ENCODE peak calls at places on chromosome 21, in seven cellular contexts. One of them, this sample, is unnamed. For H3K27me3, the result is how much of the 10 kb centered on the place peaks cover.

GRCh38 chr21:25790122-25790951 is 55.6 kb downstream of the GABPA start:
- DNase-seq in CD8-positive, alpha-beta T cell: no peak
- DNase-seq in tibial nerve: peak
- DNase-seq in hepatocyte: peak
- DNase-seq in lung: no peak
- DNase-seq in psoas muscle: no peak
- DNase-seq in Panc1: peak
- DNase-seq in this sample: no peak

GRCh38 chr21:46455575-46456385 is 2.9 kb upstream of the DIP2A start:
- DNase-seq in CD8-positive, alpha-beta T cell: no peak
- DNase-seq in hepatocyte: no peak
- DNase-seq in lung: no peak
- DNase-seq in tibial nerve: no peak
- DNase-seq in psoas muscle: no peak
- DNase-seq in Panc1: no peak
- DNase-seq in this sample: peak

GRCh38 chr21:46425566-46425965 is 33.1 kb upstream of the DIP2A start:
- DNase-seq in tibial nerve: no peak
- DNase-seq in psoas muscle: peak
- DNase-seq in Panc1: no peak
- DNase-seq in lung: no peak
- DNase-seq in hepatocyte: no peak
- DNase-seq in CD8-positive, alpha-beta T cell: peak
- DNase-seq in this sample: no peak

GRCh38 chr21:18049461-18049860 is 195.2 kb upstream of the CHODL start:
- DNase-seq in tibial nerve: no peak
- DNase-seq in lung: no peak
- DNase-seq in hepatocyte: no peak
- DNase-seq in CD8-positive, alpha-beta T cell: no peak
- DNase-seq in Panc1: no peak
- DNase-seq in psoas muscle: no peak
- DNase-seq in this sample: no peak

GRCh38 chr21:37711294-37711844 is 204.9 kb downstream of the KCNJ6 start:
- DNase-seq in tibial nerve: no peak
- DNase-seq in lung: no peak
- DNase-seq in CD8-positive, alpha-beta T cell: no peak
- DNase-seq in psoas muscle: no peak
- DNase-seq in Panc1: no peak
- DNase-seq in hepatocyte: no peak
- DNase-seq in this sample: no peak

GRCh38 chr21:45970674-45971486 is 10.7 kb upstream of the COL6A1 start:
- DNase-seq in tibial nerve: peak
- DNase-seq in Panc1: no peak
- DNase-seq in CD8-positive, alpha-beta T cell: no peak
- DNase-seq in hepatocyte: peak
- DNase-seq in psoas muscle: peak
- DNase-seq in lung: no peak
- DNase-seq in this sample: peak

GRCh38 chr21:45357436-45358260 is 47.3 kb upstream of the COL18A1 start:
- DNase-seq in tibial nerve: no peak
- DNase-seq in hepatocyte: peak
- DNase-seq in psoas muscle: peak
- DNase-seq in CD8-positive, alpha-beta T cell: no peak
- DNase-seq in lung: no peak
- DNase-seq in Panc1: no peak
- DNase-seq in this sample: no peak

GRCh38 chr21:25735221-25735894 is 586 bp downstream of the GABPA start:
- DNase-seq in tibial nerve: peak
- DNase-seq in psoas muscle: peak
- DNase-seq in hepatocyte: peak
- DNase-seq in lung: peak
- DNase-seq in CD8-positive, alpha-beta T cell: peak
- DNase-seq in Panc1: peak
- DNase-seq in this sample: peak

GRCh38 chr21:38082936-38083335 is 166.7 kb upstream of the KCNJ6 start:
- DNase-seq in CD8-positive, alpha-beta T cell: no peak
- DNase-seq in psoas muscle: no peak
- DNase-seq in hepatocyte: no peak
- DNase-seq in Panc1: no peak
- DNase-seq in lung: no peak
- DNase-seq in tibial nerve: no peak
- DNase-seq in this sample: no peak

GRCh38 chr21:21436012-21436545 is 437.9 kb downstream of the NCAM2 start:
- DNase-seq in lung: no peak
- DNase-seq in CD8-positive, alpha-beta T cell: no peak
- DNase-seq in Panc1: no peak
- DNase-seq in hepatocyte: no peak
- DNase-seq in tibial nerve: no peak
- DNase-seq in psoas muscle: no peak
- DNase-seq in this sample: no peak

GRCh38 chr21:17479606-17480005 is 33.2 kb upstream of the CXADR start:
- DNase-seq in CD8-positive, alpha-beta T cell: no peak
- DNase-seq in hepatocyte: no peak
- DNase-seq in tibial nerve: no peak
- DNase-seq in lung: no peak
- DNase-seq in psoas muscle: no peak
- DNase-seq in Panc1: no peak
- DNase-seq in this sample: no peak

GRCh38 chr21:43609501-43610340 is 49.6 kb downstream of the HSF2BP start:
- DNase-seq in CD8-positive, alpha-beta T cell: no peak
- DNase-seq in psoas muscle: no peak
- DNase-seq in tibial nerve: no peak
- DNase-seq in hepatocyte: peak
- DNase-seq in Panc1: no peak
- DNase-seq in lung: peak
- DNase-seq in this sample: peak

GRCh38 chr21:45224189-45224938 is 63.3 kb downstream of the POFUT2 start:
- DNase-seq in hepatocyte: peak
- DNase-seq in Panc1: no peak
- DNase-seq in CD8-positive, alpha-beta T cell: peak
- DNase-seq in lung: no peak
- DNase-seq in psoas muscle: no peak
- DNase-seq in tibial nerve: no peak
- DNase-seq in this sample: peak

GRCh38 chr21:45403825-45404725 is 890 bp upstream of the COL18A1 start:
- DNase-seq in lung: no peak
- DNase-seq in psoas muscle: peak
- DNase-seq in hepatocyte: peak
- DNase-seq in tibial nerve: peak
- DNase-seq in CD8-positive, alpha-beta T cell: no peak
- DNase-seq in Panc1: no peak
- DNase-seq in this sample: no peak

GRCh38 chr21:45594721-45595489 is 48.6 kb upstream of the PCBP3 start:
- DNase-seq in CD8-positive, alpha-beta T cell: no peak
- DNase-seq in Panc1: no peak
- DNase-seq in lung: no peak
- DNase-seq in hepatocyte: no peak
- DNase-seq in tibial nerve: no peak
- DNase-seq in psoas muscle: no peak
- DNase-seq in this sample: no peak

GRCh38 chr21:38202811-38203210 is 54.0 kb upstream of the KCNJ15 start:
- DNase-seq in hepatocyte: no peak
- DNase-seq in Panc1: no peak
- DNase-seq in lung: no peak
- DNase-seq in CD8-positive, alpha-beta T cell: no peak
- DNase-seq in tibial nerve: no peak
- DNase-seq in psoas muscle: no peak
- DNase-seq in this sample: no peak

GRCh38 chr21:16563795-16564194 is 834.0 kb downstream of the USP25 start:
- DNase-seq in tibial nerve: no peak
- DNase-seq in CD8-positive, alpha-beta T cell: no peak
- DNase-seq in hepatocyte: no peak
- DNase-seq in lung: no peak
- DNase-seq in psoas muscle: no peak
- DNase-seq in Panc1: no peak
- DNase-seq in this sample: peak

GRCh38 chr21:44903689-44904088 is 17.0 kb downstream of the ITGB2 start:
- DNase-seq in lung: no peak
- DNase-seq in hepatocyte: no peak
- DNase-seq in tibial nerve: no peak
- DNase-seq in psoas muscle: no peak
- DNase-seq in CD8-positive, alpha-beta T cell: no peak
- DNase-seq in Panc1: no peak
- DNase-seq in this sample: no peak

GRCh38 chr21:20999567-21000169 is 1.5 kb downstream of the NCAM2 start:
- DNase-seq in hepatocyte: peak
- DNase-seq in Panc1: no peak
- DNase-seq in tibial nerve: peak
- DNase-seq in psoas muscle: no peak
- DNase-seq in lung: no peak
- DNase-seq in CD8-positive, alpha-beta T cell: no peak
- DNase-seq in this sample: peak

GRCh38 chr21:38712076-38712475 is 93.7 kb upstream of the ETS2 start:
- DNase-seq in hepatocyte: peak
- DNase-seq in psoas muscle: no peak
- DNase-seq in CD8-positive, alpha-beta T cell: no peak
- DNase-seq in lung: no peak
- DNase-seq in Panc1: peak
- DNase-seq in tibial nerve: no peak
- DNase-seq in this sample: no peak

GRCh38 chr21:38327984-38328383 is 71.2 kb downstream of the KCNJ15 start:
- DNase-seq in psoas muscle: no peak
- DNase-seq in CD8-positive, alpha-beta T cell: no peak
- DNase-seq in hepatocyte: no peak
- DNase-seq in tibial nerve: no peak
- DNase-seq in lung: no peak
- DNase-seq in Panc1: no peak
- DNase-seq in this sample: no peak

GRCh38 chr21:37921091-37921490 is 4.8 kb upstream of the KCNJ6 start:
- DNase-seq in tibial nerve: no peak
- DNase-seq in Panc1: no peak
- DNase-seq in hepatocyte: peak
- DNase-seq in CD8-positive, alpha-beta T cell: no peak
- DNase-seq in psoas muscle: no peak
- DNase-seq in lung: no peak
- DNase-seq in this sample: peak

GRCh38 chr21:31614705-31615104 is 44.8 kb upstream of the SOD1 start:
- DNase-seq in Panc1: no peak
- DNase-seq in tibial nerve: no peak
- DNase-seq in psoas muscle: no peak
- DNase-seq in lung: no peak
- DNase-seq in hepatocyte: no peak
- DNase-seq in CD8-positive, alpha-beta T cell: no peak
- DNase-seq in this sample: no peak

GRCh38 chr21:45302082-45303061 is 14.7 kb upstream of the POFUT2 start:
- DNase-seq in hepatocyte: no peak
- DNase-seq in lung: no peak
- DNase-seq in psoas muscle: peak
- DNase-seq in Panc1: no peak
- DNase-seq in tibial nerve: peak
- DNase-seq in CD8-positive, alpha-beta T cell: peak
- DNase-seq in this sample: no peak

GRCh38 chr21:44589586-44590305 is 2.6 kb downstream of the KRTAP10-6 start:
- DNase-seq in tibial nerve: no peak
- DNase-seq in psoas muscle: no peak
- DNase-seq in Panc1: no peak
- DNase-seq in lung: no peak
- DNase-seq in hepatocyte: no peak
- DNase-seq in CD8-positive, alpha-beta T cell: no peak
- DNase-seq in this sample: no peak

GRCh38 chr21:45405271-45405818 is 380 bp downstream of the COL18A1 start:
- DNase-seq in hepatocyte: peak
- DNase-seq in CD8-positive, alpha-beta T cell: no peak
- DNase-seq in psoas muscle: peak
- DNase-seq in Panc1: no peak
- DNase-seq in tibial nerve: peak
- DNase-seq in lung: no peak
- DNase-seq in this sample: no peak

GRCh38 chr21:31335957-31336738 is 7.9 kb downstream of the TIAM1 start:
- DNase-seq in psoas muscle: no peak
- DNase-seq in hepatocyte: peak
- DNase-seq in lung: no peak
- DNase-seq in Panc1: no peak
- DNase-seq in CD8-positive, alpha-beta T cell: no peak
- DNase-seq in tibial nerve: peak
- DNase-seq in this sample: peak

GRCh38 chr21:33112670-33113596 is 43.0 kb downstream of the OLIG1 start:
- DNase-seq in CD8-positive, alpha-beta T cell: no peak
- DNase-seq in psoas muscle: no peak
- DNase-seq in tibial nerve: no peak
- DNase-seq in Panc1: no peak
- DNase-seq in hepatocyte: no peak
- DNase-seq in lung: no peak
- DNase-seq in this sample: no peak
- H3K27me3 ChIP-seq in CD8-positive, alpha-beta T cell: under half
- H3K27me3 ChIP-seq in psoas muscle: under half
- H3K27me3 ChIP-seq in tibial nerve: half or more
- H3K27me3 ChIP-seq in Panc1: under half
- H3K27me3 ChIP-seq in hepatocyte: half or more
- H3K27me3 ChIP-seq in lung: under half
- H3K27me3 ChIP-seq in this sample: half or more

DNA sequence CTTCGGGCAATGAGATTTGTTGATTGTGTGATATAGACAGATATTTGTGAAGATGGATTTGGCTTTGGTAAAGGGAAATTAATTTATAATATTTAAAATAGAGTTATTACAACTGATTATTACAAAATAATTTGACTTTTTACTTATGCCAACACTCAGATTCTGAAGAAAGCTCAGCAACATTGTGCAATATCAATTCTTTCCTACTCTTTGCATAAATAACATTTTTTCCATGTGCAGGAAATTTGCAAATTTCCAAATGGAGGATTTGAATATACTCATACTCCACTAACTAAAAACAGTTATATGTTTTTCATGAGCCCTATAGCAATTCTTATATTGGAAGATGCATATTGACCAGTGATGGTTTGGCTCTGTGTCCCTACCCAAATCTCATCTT is 676.4 kb upstream of the ADAMTS5 start:
- DNase-seq in lung: no peak
- DNase-seq in tibial nerve: no peak
- DNase-seq in hepatocyte: no peak
- DNase-seq in Panc1: no peak
- DNase-seq in psoas muscle: no peak
- DNase-seq in CD8-positive, alpha-beta T cell: no peak
- DNase-seq in this sample: no peak
- H3K27me3 ChIP-seq in lung: under half
- H3K27me3 ChIP-seq in tibial nerve: under half
- H3K27me3 ChIP-seq in hepatocyte: under half
- H3K27me3 ChIP-seq in Panc1: under half
- H3K27me3 ChIP-seq in psoas muscle: under half
- H3K27me3 ChIP-seq in CD8-positive, alpha-beta T cell: under half
- H3K27me3 ChIP-seq in this sample: under half

DNA sequence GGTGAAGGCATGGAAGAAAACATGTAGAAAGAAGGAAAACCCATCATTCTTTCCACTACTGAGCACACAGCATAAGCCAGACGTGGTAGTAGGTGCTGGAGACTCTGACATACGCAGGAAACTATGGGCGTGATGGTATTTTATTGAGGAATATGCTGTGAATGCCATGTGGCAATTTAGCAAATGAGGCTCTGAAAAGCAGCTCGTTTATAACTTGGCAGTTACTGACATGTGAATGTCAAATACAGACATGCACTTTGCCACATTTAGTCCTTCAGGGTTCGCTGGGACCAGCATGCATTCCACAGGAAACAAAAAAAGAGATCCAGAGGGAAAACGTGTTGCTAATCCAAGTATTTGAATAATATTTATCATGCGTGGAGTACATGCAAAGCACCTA is 74.3 kb upstream of the IFNAR2 start:
- DNase-seq in tibial nerve: no peak
- DNase-seq in psoas muscle: no peak
- DNase-seq in lung: no peak
- DNase-seq in Panc1: no peak
- DNase-seq in CD8-positive, alpha-beta T cell: no peak
- DNase-seq in hepatocyte: no peak
- DNase-seq in this sample: no peak
- H3K27me3 ChIP-seq in tibial nerve: under half
- H3K27me3 ChIP-seq in psoas muscle: under half
- H3K27me3 ChIP-seq in lung: under half
- H3K27me3 ChIP-seq in Panc1: under half
- H3K27me3 ChIP-seq in CD8-positive, alpha-beta T cell: under half
- H3K27me3 ChIP-seq in hepatocyte: under half
- H3K27me3 ChIP-seq in this sample: under half

GRCh38 chr21:36700961-36701911 is 2.3 kb downstream of the SIM2 start:
- DNase-seq in hepatocyte: no peak
- DNase-seq in CD8-positive, alpha-beta T cell: no peak
- DNase-seq in Panc1: no peak
- DNase-seq in tibial nerve: no peak
- DNase-seq in psoas muscle: no peak
- DNase-seq in lung: no peak
- DNase-seq in this sample: no peak
- H3K27me3 ChIP-seq in hepatocyte: half or more
- H3K27me3 ChIP-seq in CD8-positive, alpha-beta T cell: half or more
- H3K27me3 ChIP-seq in Panc1: under half
- H3K27me3 ChIP-seq in tibial nerve: half or more
- H3K27me3 ChIP-seq in psoas muscle: under half
- H3K27me3 ChIP-seq in lung: under half
- H3K27me3 ChIP-seq in this sample: under half

This sample was measured in SJSA1.